ENCODE peak calls at places on chromosomes 7 and 10, in six cellular contexts. J, T, X, O, Q and S are unnamed samples.

GRCh38 chr7:127754457-127754856 is 102.5 kb downstream of the SND1 start:
- DNase-seq in J (no peak), T (no peak), X (no peak), O (no peak), Q (no peak), S (no peak)

GRCh38 chr10:51918921-51919325 is 219.5 kb upstream of the CSTF2T start:
- DNase-seq in J (no peak), T (no peak), X (no peak), O (no peak), Q (peak; percentile 28), S (no peak)

GRCh38 chr7:131653418-131654248 is 97.2 kb upstream of the PODXL start:
- DNase-seq in J (peak; percentile 20), T (no peak), X (no peak), O (no peak), Q (no peak), S (no peak)

GRCh38 chr7:86947956-86948355 is 111.5 kb downstream of the ELAPOR2 start:
- DNase-seq in J (no peak), T (no peak), X (no peak), O (no peak), Q (peak; percentile 27), S (no peak)

GRCh38 chr7:121385800-121386179 is 10.3 kb downstream of the FAM3C start:
- DNase-seq in J (no peak), T (no peak), X (no peak), O (no peak), Q (peak; percentile 35), S (no peak)

GRCh38 chr7:123260428-123260960 is 60.7 kb upstream of the SLC13A1 start:
- DNase-seq in J (no peak), T (no peak), X (no peak), O (no peak), Q (no peak), S (no peak)

GRCh38 chr10:35545079-35545657 is 60.0 kb upstream of the GJD4 start:
- DNase-seq in J (no peak), T (no peak), X (no peak), O (no peak), Q (no peak), S (no peak)

GRCh38 chr10:21927601-21928000 is 75.9 kb downstream of the DNAJC1 start:
- DNase-seq in J (no peak), T (no peak), X (no peak), O (no peak), Q (peak; percentile 77), S (no peak)

GRCh38 chr7:36161996-36162395 is 8.9 kb downstream of the EEPD1 start:
- DNase-seq in J (no peak), T (no peak), X (no peak), O (no peak), Q (no peak), S (no peak)

GRCh38 chr10:31383810-31384588 is 65.0 kb downstream of the ZEB1 start:
- DNase-seq in J (no peak), T (no peak), X (no peak), O (no peak), Q (no peak), S (no peak)

GRCh38 chr7:46859963-46860475 is 721.9 kb downstream of the TNS3 start:
- DNase-seq in J (no peak), T (no peak), X (no peak), O (no peak), Q (peak; percentile 66), S (no peak)

GRCh38 chr10:97062058-97062457 is 123.7 kb downstream of the SLIT1 start:
- DNase-seq in J (no peak), T (no peak), X (no peak), O (no peak), Q (no peak), S (no peak)

GRCh38 chr7:100799037-100799896 is 28.1 kb downstream of the EPHB4 start:
- DNase-seq in J (peak; percentile 83), T (peak; percentile 56), X (peak; percentile 67), O (peak; percentile 60), Q (peak; percentile 81), S (peak; percentile 77)

GRCh38 chr10:46995234-46995633 is 84.0 kb downstream of the PTPN20 start:
- DNase-seq in J (no peak), T (no peak), X (no peak), O (no peak), Q (peak; percentile 4), S (no peak)

GRCh38 chr10:27349987-27350386 is 109.4 kb upstream of the ACBD5 start:
- DNase-seq in J (no peak), T (no peak), X (no peak), O (no peak), Q (no peak), S (no peak)

GRCh38 chr10:122514045-122514840 is 46.3 kb upstream of the DMBT1 start:
- DNase-seq in J (no peak), T (no peak), X (no peak), O (no peak), Q (peak; percentile 50), S (no peak)

GRCh38 chr7:136617176-136617575 is 251.3 kb upstream of the CHRM2 start:
- DNase-seq in J (no peak), T (no peak), X (no peak), O (no peak), Q (no peak), S (no peak)

GRCh38 chr7:264541-265191 is 25.3 kb upstream of the FOXL3 start:
- DNase-seq in J (no peak), T (no peak), X (no peak), O (peak; percentile 12), Q (no peak), S (peak; percentile 49)

GRCh38 chr7:149701495-149702240 is 71.7 kb downstream of the ZNF467 start:
- DNase-seq in J (no peak), T (no peak), X (no peak), O (no peak), Q (no peak), S (no peak)

GRCh38 chr7:47087866-47088265 is 494.0 kb downstream of the TNS3 start:
- DNase-seq in J (no peak), T (no peak), X (no peak), O (no peak), Q (no peak), S (no peak)

GRCh38 chr10:121736315-121737002 is 138.2 kb upstream of the FGFR2 start:
- DNase-seq in J (no peak), T (no peak), X (no peak), O (no peak), Q (peak; percentile 42), S (no peak)

GRCh38 chr7:66296001-66296521 is 90.9 kb downstream of the TPST1 start:
- DNase-seq in J (no peak), T (no peak), X (no peak), O (no peak), Q (peak; percentile 73), S (no peak)

GRCh38 chr7:25476863-25477262 is 248.6 kb upstream of the NPVF start:
- DNase-seq in J (no peak), T (no peak), X (no peak), O (no peak), Q (no peak), S (no peak)

GRCh38 chr7:138784692-138785091 is 13.1 kb upstream of the TMEM213 start:
- DNase-seq in J (no peak), T (no peak), X (no peak), O (no peak), Q (no peak), S (no peak)

GRCh38 chr10:98074315-98074911 is 44.0 kb upstream of the CRTAC1 start:
- DNase-seq in J (no peak), T (no peak), X (peak; percentile 7), O (no peak), Q (peak; percentile 17), S (no peak)

GRCh38 chr10:4041531-4042096 is 256.6 kb upstream of the KLF6 start:
- DNase-seq in J (no peak), T (no peak), X (no peak), O (no peak), Q (no peak), S (no peak)

GRCh38 chr10:7310076-7310475 is 100.8 kb downstream of the SFMBT2 start:
- DNase-seq in J (no peak), T (no peak), X (no peak), O (no peak), Q (no peak), S (no peak)

GRCh38 chr7:133252506-133252857 is 396 bp upstream of the EXOC4 start:
- DNase-seq in J (no peak), T (no peak), X (no peak), O (no peak), Q (no peak), S (no peak)

GRCh38 chr7:130875265-130875741 is 141.3 kb upstream of the KLF14 start:
- DNase-seq in J (peak; percentile 79), T (peak; percentile 52), X (peak; percentile 57), O (peak; percentile 69), Q (peak; percentile 58), S (peak; percentile 76)

GRCh38 chr10:70265032-70265689 is 18.6 kb downstream of the NPFFR1 start:
- DNase-seq in J (no peak), T (no peak), X (no peak), O (no peak), Q (peak; percentile 6), S (no peak)

GRCh38 chr10:110216942-110217341 is 9.5 kb downstream of the MXI1 start:
- DNase-seq in J (no peak), T (no peak), X (no peak), O (no peak), Q (peak; percentile 26), S (no peak)

GRCh38 chr7:146658604-146659003 is 542.0 kb downstream of the CNTNAP2 start:
- DNase-seq in J (no peak), T (no peak), X (no peak), O (no peak), Q (no peak), S (no peak)

GRCh38 chr7:141185369-141185967 is 111.6 kb downstream of the TMEM178B start:
- DNase-seq in J (no peak), T (no peak), X (no peak), O (no peak), Q (no peak), S (no peak)

GRCh38 chr10:3477683-3478082 is 305.1 kb upstream of the PITRM1 start:
- DNase-seq in J (no peak), T (no peak), X (no peak), O (no peak), Q (peak; percentile 90), S (no peak)

GRCh38 chr10:50937230-50937907 is 51.9 kb upstream of the A1CF start:
- DNase-seq in J (no peak), T (no peak), X (no peak), O (no peak), Q (peak; percentile 69), S (no peak)

GRCh38 chr10:18918545-18918944 is 130.1 kb upstream of the MALRD1 start:
- DNase-seq in J (no peak), T (no peak), X (no peak), O (no peak), Q (peak; percentile 23), S (no peak)

GRCh38 chr7:135236727-135237126 is 3.1 kb downstream of the STRA8 start:
- DNase-seq in J (no peak), T (no peak), X (no peak), O (no peak), Q (no peak), S (no peak)